ENCODE peak calls at places on chromosomes 7 and 10, in six cellular contexts. G is heart left ventricle, N is OCI-LY7, M is body of pancreas, J is psoas muscle, V is BE2C. B is an unnamed sample.

GRCh38 chr7:150368884-150369739 is 490 bp downstream of the REPIN1 start:
- DNase-seq in G (peak; percentile 85), N (peak; percentile 65), M (peak; percentile 72), J (peak; percentile 89), V (peak; percentile 92), B (peak; percentile 74)

GRCh38 chr7:28405662-28406061 is 6.7 kb upstream of the CREB5 start:
- DNase-seq in G (peak; percentile 76), N (no peak), M (peak; percentile 33), J (peak; percentile 64), V (no peak), B (no peak)

GRCh38 chr7:158926348-158926747 is 70.0 kb downstream of the DYNC2I1 start:
- DNase-seq in G (no peak), N (no peak), M (no peak), J (no peak), V (no peak), B (no peak)

GRCh38 chr10:90484518-90484917 is 373.3 kb downstream of the HTR7 start:
- DNase-seq in G (peak; percentile 12), N (no peak), M (no peak), J (no peak), V (no peak), B (no peak)

GRCh38 chr7:137081276-137081675 is 212.8 kb downstream of the CHRM2 start:
- DNase-seq in G (no peak), N (no peak), M (no peak), J (no peak), V (no peak), B (no peak)

GRCh38 chr7:107045195-107045960 is 873 bp downstream of the PRKAR2B start:
- DNase-seq in G (no peak), N (peak; percentile 46), M (no peak), J (no peak), V (peak; percentile 17), B (no peak)

GRCh38 chr7:101804087-101804631 is 13.3 kb upstream of the CUX1 start:
- DNase-seq in G (no peak), N (peak; percentile 65), M (no peak), J (no peak), V (no peak), B (no peak)

GRCh38 chr10:93154531-93154930 is 80.8 kb downstream of the CYP26A1 start:
- DNase-seq in G (no peak), N (no peak), M (no peak), J (no peak), V (no peak), B (no peak)

GRCh38 chr10:131532291-131532690 is 220.8 kb upstream of the TCERG1L start:
- DNase-seq in G (no peak), N (no peak), M (no peak), J (no peak), V (no peak), B (no peak)

GRCh38 chr7:17415955-17416354 is 117.5 kb downstream of the AHR start:
- DNase-seq in G (no peak), N (no peak), M (no peak), J (no peak), V (no peak), B (no peak)

GRCh38 chr7:17412883-17413282 is 114.4 kb downstream of the AHR start:
- DNase-seq in G (no peak), N (no peak), M (no peak), J (no peak), V (no peak), B (peak; percentile 22)

GRCh38 chr7:17408245-17408903 is 109.9 kb downstream of the AHR start:
- DNase-seq in G (no peak), N (no peak), M (no peak), J (peak; percentile 52), V (no peak), B (peak; percentile 92)

GRCh38 chr7:17408904-17409290 is 110.4 kb downstream of the AHR start:
- DNase-seq in G (no peak), N (no peak), M (no peak), J (no peak), V (no peak), B (no peak)

GRCh38 chr7:17411922-17412321 is 113.5 kb downstream of the AHR start:
- DNase-seq in G (no peak), N (no peak), M (no peak), J (no peak), V (no peak), B (no peak)
- H3K4me1 ChIP-seq in G (no peaks in the 10 kb centered on the region), N (no peaks in the 10 kb centered on the region), M (no peaks in the 10 kb centered on the region), J (no peaks in the 10 kb centered on the region), V (no peaks in the 10 kb centered on the region), B (peaks cover 4% of the 10 kb centered on the region)

GRCh38 chr10:92091965-92092364 is 168.4 kb downstream of the BTAF1 start:
- DNase-seq in G (no peak), N (no peak), M (no peak), J (no peak), V (no peak), B (no peak)

DNA sequence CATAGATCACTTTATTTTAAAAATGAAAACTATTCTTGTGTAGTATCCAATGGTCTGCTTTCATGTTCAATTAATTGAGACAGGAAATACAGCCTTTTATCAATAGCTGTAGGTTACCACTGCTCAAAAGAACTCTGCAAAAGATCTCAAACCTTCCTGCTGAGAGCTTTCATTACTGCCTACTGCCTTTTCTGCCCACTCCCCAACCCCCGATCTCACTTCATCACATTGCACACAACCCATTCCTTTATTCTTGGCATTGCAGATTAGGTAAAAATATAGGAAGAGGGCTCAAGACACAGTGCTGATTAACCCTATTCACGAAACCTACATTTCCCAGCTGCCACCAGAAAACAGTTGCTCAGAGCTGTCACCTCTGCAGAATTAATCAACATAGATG is 171.4 kb downstream of the BTAF1 start:
- DNase-seq in G (no peak), N (no peak), M (no peak), J (no peak), V (no peak), B (no peak)
- H3K4me1 ChIP-seq in G (no peaks in the 10 kb centered on the region), N (no peaks in the 10 kb centered on the region), M (peaks cover 11% of the 10 kb centered on the region), J (peaks cover 6% of the 10 kb centered on the region), V (peaks cover 5% of the 10 kb centered on the region), B (no peaks in the 10 kb centered on the region)

GRCh38 chr7:43591551-43592180 is 8.8 kb downstream of the STK17A start:
- DNase-seq in G (no peak), N (no peak), M (no peak), J (no peak), V (no peak), B (peak; percentile 44)
- H3K4me1 ChIP-seq in G (no peaks in the 10 kb centered on the region), N (peaks cover 79% of the 10 kb centered on the region), M (peaks cover 54% of the 10 kb centered on the region), J (peaks cover 7% of the 10 kb centered on the region), V (no peaks in the 10 kb centered on the region), B (no peaks in the 10 kb centered on the region)

GRCh38 chr10:71770789-71771188 is 2.5 kb downstream of the VSIR start:
- DNase-seq in G (peak; percentile 11), N (no peak), M (no peak), J (no peak), V (no peak), B (no peak)
- H3K4me1 ChIP-seq in G (peaks cover 86% of the 10 kb centered on the region), N (peaks cover 56% of the 10 kb centered on the region), M (peaks cover 60% of the 10 kb centered on the region), J (peaks cover 82% of the 10 kb centered on the region), V (no peaks in the 10 kb centered on the region), B (peaks cover 29% of the 10 kb centered on the region)

GRCh38 chr10:80599424-80599847 is 61.7 kb downstream of the SH2D4B start:
- DNase-seq in G (peak; percentile 25), N (peak; percentile 58), M (no peak), J (no peak), V (peak; percentile 50), B (peak; percentile 28)
- H3K4me1 ChIP-seq in G (no peaks in the 10 kb centered on the region), N (no peaks in the 10 kb centered on the region), M (no peaks in the 10 kb centered on the region), J (no peaks in the 10 kb centered on the region), V (no peaks in the 10 kb centered on the region), B (no peaks in the 10 kb centered on the region)

GRCh38 chr10:62650411-62650810 is 154.1 kb upstream of the ADO start:
- DNase-seq in G (no peak), N (no peak), M (no peak), J (no peak), V (no peak), B (no peak)
- H3K4me1 ChIP-seq in G (no peaks in the 10 kb centered on the region), N (peaks cover 84% of the 10 kb centered on the region), M (no peaks in the 10 kb centered on the region), J (no peaks in the 10 kb centered on the region), V (no peaks in the 10 kb centered on the region), B (no peaks in the 10 kb centered on the region)